ENCODE peak calls at places on chromosomes 4 and X, in four cellular contexts. One of them, this sample, is unnamed.

GRCh38 chr4:5474756-5475155 is 233.6 kb downstream of the EVC2 start:
- DNase-seq in psoas muscle: no peak
- DNase-seq in spleen: no peak
- DNase-seq in uterus: no peak
- DNase-seq in this sample: peak; percentile 17

GRCh38 chr4:140028676-140029407 is 125.1 kb downstream of the MAML3 start:
- DNase-seq in psoas muscle: no peak
- DNase-seq in spleen: no peak
- DNase-seq in uterus: no peak
- DNase-seq in this sample: no peak

GRCh38 chr4:137853424-137853823 is 321.1 kb upstream of the PCDH18 start:
- DNase-seq in psoas muscle: no peak
- DNase-seq in spleen: no peak
- DNase-seq in uterus: no peak
- DNase-seq in this sample: no peak

GRCh38 chr4:187135878-187136277 is 412.2 kb upstream of the FAT1 start:
- DNase-seq in psoas muscle: no peak
- DNase-seq in spleen: no peak
- DNase-seq in uterus: no peak
- DNase-seq in this sample: no peak

GRCh38 chrX:16771483-16772398 is 14.5 kb upstream of the TXLNG start:
- DNase-seq in psoas muscle: no peak
- DNase-seq in spleen: no peak
- DNase-seq in uterus: no peak
- DNase-seq in this sample: peak; percentile 40

GRCh38 chr4:125938541-125938940 is 623.8 kb downstream of the FAT4 start:
- DNase-seq in psoas muscle: no peak
- DNase-seq in spleen: no peak
- DNase-seq in uterus: no peak
- DNase-seq in this sample: no peak

GRCh38 chr4:8533274-8533865 is 46.8 kb upstream of the GPR78 start:
- DNase-seq in psoas muscle: no peak
- DNase-seq in spleen: no peak
- DNase-seq in uterus: no peak
- DNase-seq in this sample: no peak

GRCh38 chr4:182105416-182105815 is 137.8 kb upstream of the TENM3 start:
- DNase-seq in psoas muscle: no peak
- DNase-seq in spleen: no peak
- DNase-seq in uterus: no peak
- DNase-seq in this sample: no peak

GRCh38 chr4:83964996-83965541 is 429.2 kb downstream of the GPAT3 start:
- DNase-seq in psoas muscle: no peak
- DNase-seq in spleen: no peak
- DNase-seq in uterus: no peak
- DNase-seq in this sample: no peak

GRCh38 chr4:8198906-8199593 is at the start of gene SH3TC1:
- DNase-seq in psoas muscle: peak; percentile 90
- DNase-seq in spleen: peak; percentile 97
- DNase-seq in uterus: peak; percentile 68
- DNase-seq in this sample: peak; percentile 91

GRCh38 chr4:110211007-110211769 is 12.8 kb upstream of the ELOVL6 start:
- DNase-seq in psoas muscle: no peak
- DNase-seq in spleen: no peak
- DNase-seq in uterus: no peak
- DNase-seq in this sample: peak; percentile 49

GRCh38 chr4:56575820-56576429 is 70.3 kb downstream of the ARL9 start:
- DNase-seq in psoas muscle: no peak
- DNase-seq in spleen: no peak
- DNase-seq in uterus: no peak
- DNase-seq in this sample: peak; percentile 46

GRCh38 chrX:65871671-65872311 is 168.1 kb downstream of the VSIG4 start:
- DNase-seq in psoas muscle: no peak
- DNase-seq in spleen: no peak
- DNase-seq in uterus: no peak
- DNase-seq in this sample: peak; percentile 65

GRCh38 chr4:86522349-86522748 is 71.8 kb upstream of the PTPN13 start:
- DNase-seq in psoas muscle: no peak
- DNase-seq in spleen: no peak
- DNase-seq in uterus: no peak
- DNase-seq in this sample: no peak

GRCh38 chrX:4091046-4091760 is 377.8 kb upstream of the PRKX start:
- DNase-seq in psoas muscle: no peak
- DNase-seq in spleen: no peak
- DNase-seq in uterus: no peak
- DNase-seq in this sample: peak; percentile 6

GRCh38 chr4:10589808-10590207 is 94.8 kb downstream of the CLNK start:
- DNase-seq in psoas muscle: no peak
- DNase-seq in spleen: no peak
- DNase-seq in uterus: no peak
- DNase-seq in this sample: no peak

GRCh38 chrX:9023293-9023692 is 10.6 kb downstream of the FAM9B start:
- DNase-seq in psoas muscle: no peak
- DNase-seq in spleen: no peak
- DNase-seq in uterus: no peak
- DNase-seq in this sample: no peak

GRCh38 chrX:107979534-107979933 is 2.6 kb downstream of the TEX13B start:
- DNase-seq in psoas muscle: no peak
- DNase-seq in spleen: no peak
- DNase-seq in uterus: no peak
- DNase-seq in this sample: no peak

GRCh38 chr4:167234388-167234881 is at the start of gene SPOCK3:
- DNase-seq in psoas muscle: peak; percentile 48
- DNase-seq in spleen: peak; percentile 75
- DNase-seq in uterus: no peak
- DNase-seq in this sample: peak; percentile 38

GRCh38 chr4:138301536-138301935 is 59.4 kb upstream of the SLC7A11 start:
- DNase-seq in psoas muscle: no peak
- DNase-seq in spleen: no peak
- DNase-seq in uterus: no peak
- DNase-seq in this sample: no peak

DNA sequence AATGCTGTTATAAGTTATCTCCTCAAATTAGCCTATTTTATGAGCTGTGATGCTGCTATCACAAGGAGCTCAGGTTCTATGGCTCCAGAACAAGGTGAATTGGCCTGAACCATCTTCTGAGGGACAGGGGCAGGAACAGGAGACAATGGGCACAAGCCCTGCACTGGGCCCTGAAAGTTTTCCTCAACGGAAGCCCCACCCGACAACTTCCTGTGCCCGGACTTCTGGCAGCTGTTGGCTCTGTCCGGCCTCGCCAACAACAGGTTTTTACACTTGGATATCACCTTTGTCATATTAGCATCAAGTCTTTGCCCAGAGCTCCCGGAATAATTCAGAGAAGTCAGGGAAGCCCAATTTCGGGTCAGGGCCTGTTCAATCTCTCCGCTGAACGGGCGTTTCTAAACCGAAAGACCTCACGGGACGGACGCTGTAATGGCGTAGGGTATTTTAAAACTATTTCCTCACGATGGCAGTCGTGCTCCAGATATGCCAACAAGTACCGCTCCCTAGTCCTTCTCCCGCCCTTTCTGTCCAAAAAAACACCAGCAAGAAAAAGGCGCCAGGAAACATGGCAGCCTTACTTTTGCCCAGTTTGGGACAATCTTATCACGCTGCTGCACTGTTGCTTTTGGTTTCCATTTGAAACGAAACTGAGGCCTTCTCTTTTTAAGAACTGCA is 201.0 kb upstream of the STK26 start:
- DNase-seq in psoas muscle: peak; percentile 80
- DNase-seq in spleen: peak; percentile 81
- DNase-seq in uterus: peak; percentile 77
- DNase-seq in this sample: no peak
- H3K27ac ChIP-seq in psoas muscle: peak overlapping the region; percentile 90
- H3K27ac ChIP-seq in spleen: peak overlapping the region; percentile 89
- H3K27ac ChIP-seq in uterus: peak overlapping the region; percentile 88
- H3K27ac ChIP-seq in this sample: no peak overlapping the region

GRCh38 chr4:119692001-119692400 is 63.4 kb upstream of the PDE5A start:
- DNase-seq in psoas muscle: no peak
- DNase-seq in spleen: no peak
- DNase-seq in uterus: no peak
- DNase-seq in this sample: no peak
- TF ChIP-seq CTCF in psoas muscle: peak; percentile 40
- TF ChIP-seq CTCF in spleen: no peak
- TF ChIP-seq CTCF in uterus: no peak
- TF ChIP-seq CTCF in this sample: no peak

GRCh38 chr4:85149656-85150055 is 183.2 kb upstream of the WDFY3 start:
- DNase-seq in psoas muscle: no peak
- DNase-seq in spleen: no peak
- DNase-seq in uterus: no peak
- DNase-seq in this sample: peak; percentile 5
- H3K27ac ChIP-seq in psoas muscle: no peak overlapping the region
- H3K27ac ChIP-seq in spleen: no peak overlapping the region
- H3K27ac ChIP-seq in uterus: no peak overlapping the region
- H3K27ac ChIP-seq in this sample: no peak overlapping the region

DNA sequence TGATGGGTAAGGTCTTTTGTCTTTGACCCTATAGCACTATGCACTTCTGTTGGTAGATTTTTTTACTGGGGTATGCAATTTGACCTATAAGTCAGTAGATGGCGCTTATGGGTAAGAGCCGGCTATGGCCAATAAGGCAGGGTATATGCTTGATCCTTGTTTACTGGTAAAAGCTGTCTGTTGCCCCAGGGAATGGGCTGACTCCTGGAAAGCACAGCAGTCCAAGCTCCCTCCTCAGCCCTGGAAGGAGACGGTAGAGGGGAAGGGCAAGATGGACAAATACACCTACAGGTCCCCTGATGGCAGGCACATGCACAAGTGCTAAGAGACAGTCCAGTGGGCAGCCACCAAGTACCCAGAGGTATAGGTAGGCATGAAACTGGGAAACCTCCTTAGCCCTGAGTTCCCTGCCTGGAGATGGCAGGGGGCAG is 63.7 kb downstream of the ADAMTS3 start:
- DNase-seq in psoas muscle: no peak
- DNase-seq in spleen: peak; percentile 27
- DNase-seq in uterus: no peak
- DNase-seq in this sample: peak; percentile 32
- TF ChIP-seq CTCF in psoas muscle: peak; percentile 43
- TF ChIP-seq CTCF in spleen: peak; percentile 60
- TF ChIP-seq CTCF in uterus: peak; percentile 52
- TF ChIP-seq CTCF in this sample: peak; percentile 72

DNA sequence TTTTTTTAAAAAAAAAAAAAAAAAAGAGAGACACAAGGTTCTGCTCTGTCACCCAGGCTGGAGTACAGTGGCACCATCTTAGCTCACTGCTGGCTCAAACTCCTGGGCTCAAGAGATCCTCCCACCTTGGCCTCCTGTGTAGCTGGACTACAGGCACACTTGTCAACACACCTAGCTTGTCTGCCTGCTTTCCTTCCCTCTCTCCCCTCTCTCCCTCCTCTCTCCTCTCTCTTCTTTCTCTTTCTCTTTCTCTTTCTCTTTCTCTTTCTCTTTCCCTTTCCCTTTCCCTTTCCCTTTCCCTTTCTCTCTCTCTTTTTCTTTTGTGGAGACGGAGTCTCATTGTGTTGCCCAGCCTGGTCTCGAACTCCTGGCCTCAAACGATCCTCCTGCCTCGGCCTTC is 132.1 kb downstream of the DIPK2B start:
- DNase-seq in psoas muscle: no peak
- DNase-seq in spleen: no peak
- DNase-seq in uterus: no peak
- DNase-seq in this sample: no peak
- H3K27ac ChIP-seq in psoas muscle: no peak overlapping the region
- H3K27ac ChIP-seq in spleen: peak overlapping the region; percentile 38
- H3K27ac ChIP-seq in uterus: no peak overlapping the region
- H3K27ac ChIP-seq in this sample: no peak overlapping the region

DNA sequence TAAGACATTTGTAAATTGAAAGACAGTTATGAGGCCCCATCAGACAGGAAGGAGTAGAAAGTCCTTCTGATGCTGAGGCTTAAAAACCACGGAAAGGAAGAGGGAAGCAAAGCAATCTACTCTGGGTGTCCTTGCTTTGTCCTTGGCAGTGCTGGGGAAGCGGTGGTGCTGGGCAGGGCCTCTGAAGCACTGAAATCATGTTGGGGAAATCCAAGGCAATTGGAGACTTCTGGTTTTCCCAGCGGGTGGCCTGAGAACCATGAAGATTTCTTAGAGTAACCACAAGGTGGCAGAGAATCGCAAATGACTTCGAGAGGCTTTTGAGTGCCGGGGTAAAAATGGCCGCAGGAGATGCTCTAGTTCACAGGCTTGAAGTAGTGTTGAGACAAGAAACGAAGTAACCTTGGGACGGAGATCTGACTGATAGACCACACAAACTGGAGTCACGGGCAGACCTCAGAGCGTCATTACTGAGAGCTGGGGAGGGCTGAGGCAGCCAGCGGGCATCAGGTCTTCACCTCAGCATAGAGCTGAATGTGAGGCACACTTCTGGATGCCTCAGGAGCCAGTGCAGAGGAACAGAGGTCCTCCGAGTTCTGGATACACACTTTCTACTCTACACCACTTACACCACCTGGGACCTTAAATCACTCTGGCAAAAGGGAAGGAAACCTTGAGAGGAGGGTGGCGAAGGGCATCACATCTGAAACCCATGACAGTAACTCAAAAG is 130.7 kb upstream of the GPRIN3 start:
- DNase-seq in psoas muscle: no peak
- DNase-seq in spleen: peak; percentile 65
- DNase-seq in uterus: no peak
- DNase-seq in this sample: peak; percentile 52
- TF ChIP-seq CTCF in psoas muscle: no peak
- TF ChIP-seq CTCF in spleen: peak; percentile 44
- TF ChIP-seq CTCF in uterus: no peak
- TF ChIP-seq CTCF in this sample: peak; percentile 30

GRCh38 chr4:1300466-1301455 is 11.1 kb downstream of the MAEA start:
- DNase-seq in psoas muscle: peak; percentile 82
- DNase-seq in spleen: peak; percentile 90
- DNase-seq in uterus: peak; percentile 45
- DNase-seq in this sample: peak; percentile 89
- H3K27ac ChIP-seq in psoas muscle: peak overlapping the region; percentile 72
- H3K27ac ChIP-seq in spleen: peak overlapping the region; percentile 75
- H3K27ac ChIP-seq in uterus: peak overlapping the region; percentile 45
- H3K27ac ChIP-seq in this sample: peak overlapping the region; percentile 98

GRCh38 chrX:685120-686032 is 54.8 kb downstream of the SHOX start:
- DNase-seq in psoas muscle: no peak
- DNase-seq in spleen: peak; percentile 32
- DNase-seq in uterus: no peak
- DNase-seq in this sample: no peak

GRCh38 chrX:683572-683971 is 53.0 kb downstream of the SHOX start:
- DNase-seq in psoas muscle: no peak
- DNase-seq in spleen: peak; percentile 40
- DNase-seq in uterus: no peak
- DNase-seq in this sample: no peak

GRCh38 chrX:681989-682388 is 51.4 kb downstream of the SHOX start:
- DNase-seq in psoas muscle: no peak
- DNase-seq in spleen: no peak
- DNase-seq in uterus: no peak
- DNase-seq in this sample: no peak

GRCh38 chrX:680062-680461 is 49.5 kb downstream of the SHOX start:
- DNase-seq in psoas muscle: no peak
- DNase-seq in spleen: no peak
- DNase-seq in uterus: no peak
- DNase-seq in this sample: no peak

GRCh38 chrX:682892-683291 is 52.3 kb downstream of the SHOX start:
- DNase-seq in psoas muscle: no peak
- DNase-seq in spleen: no peak
- DNase-seq in uterus: no peak
- DNase-seq in this sample: no peak
- TF ChIP-seq CTCF in psoas muscle: no peak
- TF ChIP-seq CTCF in spleen: no peak
- TF ChIP-seq CTCF in uterus: no peak
- TF ChIP-seq CTCF in this sample: no peak